ENCODE peak calls at places on chromosomes 13 and 19, in six cellular contexts. U, Q, Y, K, F and N are unnamed samples.

GRCh38 chr13:40772765-40773473 is 1.9 kb upstream of the MRPS31 start:
- DNase-seq in Y (no peak), K (no peak), Q (no peak), F (no peak), U (no peak), N (no peak)

GRCh38 chr19:3109491-3109890 is 15.3 kb downstream of the GNA11 start:
- DNase-seq in Q (no peak), F (no peak), Y (no peak), K (no peak), U (no peak), N (no peak)

GRCh38 chr13:44382635-44383145 is 9.1 kb downstream of the SERP2 start:
- DNase-seq in K (no peak), F (no peak), Q (no peak), Y (peak), U (no peak), N (no peak)

GRCh38 chr13:88071371-88071770 is 400.2 kb downstream of the SLITRK5 start:
- DNase-seq in Q (no peak), F (no peak), U (no peak), Y (no peak), K (no peak), N (no peak)

GRCh38 chr19:42332059-42332458 is 6.6 kb downstream of the MEGF8 start:
- DNase-seq in Q (no peak), Y (no peak), U (no peak), K (no peak), F (no peak), N (no peak)

GRCh38 chr13:64534302-64534701 is 2695.8 kb downstream of the PCDH9 start:
- DNase-seq in Q (no peak), F (no peak), Y (no peak), U (no peak), K (no peak), N (no peak)

GRCh38 chr19:47013041-47013517 is 6.6 kb upstream of the NPAS1 start:
- DNase-seq in Y (peak), K (peak), Q (peak), F (peak), U (peak), N (peak)

GRCh38 chr13:74710006-74710405 is 575.8 kb upstream of the KLF12 start:
- DNase-seq in Q (no peak), Y (no peak), U (peak), K (no peak), F (no peak), N (no peak)

GRCh38 chr13:32330438-32330837 is 15.1 kb downstream of the BRCA2 start:
- DNase-seq in K (no peak), F (no peak), Q (no peak), Y (no peak), U (peak), N (peak)

DNA sequence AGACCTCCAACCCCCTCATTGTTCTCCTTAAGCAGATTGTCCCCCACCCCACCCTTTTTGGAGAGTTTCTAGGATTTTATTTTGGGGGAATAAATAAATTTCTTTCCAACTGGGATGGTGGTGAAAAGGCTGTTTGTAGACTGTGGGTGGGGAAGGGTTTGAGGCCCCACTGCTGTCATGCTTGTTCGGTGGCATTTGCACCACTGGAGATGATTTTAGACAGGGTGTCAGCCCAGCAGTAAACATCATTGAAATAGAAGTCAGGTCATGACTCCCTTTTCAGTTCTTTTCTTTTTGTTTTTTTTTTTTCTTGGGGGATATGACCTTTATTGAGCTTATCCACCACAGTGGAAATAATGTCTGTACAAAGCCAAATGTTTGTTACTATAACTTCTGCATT is 14.0 kb downstream of the UBAC2 start:
- DNase-seq in F (no peak), Y (no peak), K (no peak), Q (no peak), U (no peak), N (no peak)
- TF ChIP-seq CTCF in F (no peak), Y (no peak), K (no peak), Q (no peak), U (no peak), N (no peak)

GRCh38 chr13:72692884-72693514 is 34.4 kb downstream of the MZT1 start:
- DNase-seq in Y (no peak), Q (no peak), F (no peak), K (no peak), U (no peak), N (no peak)

GRCh38 chr13:72693832-72694231 is 33.6 kb downstream of the MZT1 start:
- DNase-seq in Y (no peak), K (no peak), Q (no peak), F (no peak), U (no peak), N (no peak)

GRCh38 chr13:72698164-72698563 is 29.3 kb downstream of the MZT1 start:
- DNase-seq in Q (no peak), U (peak), F (no peak), K (no peak), Y (no peak), N (no peak)

GRCh38 chr13:72694314-72694713 is 33.1 kb downstream of the MZT1 start:
- DNase-seq in F (no peak), U (no peak), K (no peak), Q (no peak), Y (no peak), N (no peak)

GRCh38 chr13:72696590-72696989 is 30.8 kb downstream of the MZT1 start:
- DNase-seq in F (no peak), Q (peak), Y (no peak), U (peak), K (no peak), N (peak)
- TF ChIP-seq CTCF in F (no peak), Q (peak), Y (no peak), U (peak), K (no peak), N (peak)

DNA sequence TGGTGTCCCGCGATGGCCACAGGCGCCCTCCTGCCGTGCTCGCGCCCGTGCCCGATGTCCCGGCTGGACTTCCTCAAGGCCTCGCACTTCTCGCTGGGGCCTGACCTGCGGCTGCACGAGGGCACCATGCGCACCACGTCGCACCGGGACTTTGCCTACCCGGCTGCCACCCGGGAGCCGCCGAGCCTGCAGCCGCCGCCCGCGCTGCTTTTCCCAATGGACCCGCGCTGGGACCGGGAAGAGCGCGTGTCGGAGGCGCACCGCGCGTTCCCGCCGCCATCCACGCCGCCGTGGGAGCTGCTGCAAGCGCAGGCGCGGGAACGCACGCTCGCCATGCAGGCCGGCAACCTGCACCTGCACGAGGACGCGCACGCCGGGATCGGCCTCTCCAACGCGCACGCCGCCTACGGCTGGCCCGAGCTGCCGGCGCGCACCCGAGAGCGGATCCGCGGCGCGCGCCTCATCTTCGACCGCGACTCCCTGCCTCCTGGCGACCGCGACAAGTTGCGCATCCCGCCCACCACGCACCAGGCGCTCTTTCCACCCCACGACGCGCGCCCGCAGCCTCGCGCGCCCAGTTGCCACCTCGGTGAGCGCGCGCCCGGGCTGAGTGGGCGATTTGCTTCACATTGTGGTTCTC is 12.1 kb upstream of the PEX11G start:
- DNase-seq in Y (peak), F (peak), U (peak), K (no peak), Q (peak), N (no peak)
- TF ChIP-seq CTCF in Y (no peak), F (no peak), U (no peak), K (no peak), Q (no peak), N (no peak)

GRCh38 chr19:27793644-27794443 is 1419.1 kb downstream of the UQCRFS1 start:
- DNase-seq in F (peak), U (peak), K (peak), Q (peak), Y (peak), N (peak)
- TF ChIP-seq CTCF in F (no peak), U (no peak), K (no peak), Q (peak), Y (no peak), N (peak)

GRCh38 chr13:21676611-21677021 is 5.7 kb downstream of the FGF9 start:
- DNase-seq in K (no peak), Y (peak), Q (peak), U (no peak), F (peak), N (no peak)
- TF ChIP-seq CTCF in K (no peak), Y (no peak), Q (no peak), U (no peak), F (no peak), N (peak)